ENCODE peak calls at places on chromosome 12, in four cellular contexts. One of them, this sample, is unnamed.

GRCh38 chr12:54526800-54527630 is 22.4 kb upstream of the PDE1B start:
- DNase-seq in iPS-NIHi11: peak; percentile 81
- DNase-seq in AML-193: no peak
- DNase-seq in sciatic nerve: no peak
- DNase-seq in this sample: no peak

GRCh38 chr12:120886194-120887018 is 17.8 kb downstream of the SPPL3 start:
- DNase-seq in sciatic nerve: no peak
- DNase-seq in AML-193: no peak
- DNase-seq in iPS-NIHi11: no peak
- DNase-seq in this sample: peak; percentile 46

GRCh38 chr12:56900583-56900982 is 33.6 kb downstream of the SDR9C7 start:
- DNase-seq in sciatic nerve: no peak
- DNase-seq in AML-193: no peak
- DNase-seq in iPS-NIHi11: no peak
- DNase-seq in this sample: no peak

GRCh38 chr12:93460882-93461281 is 6.4 kb upstream of the MRPL42 start:
- DNase-seq in sciatic nerve: no peak
- DNase-seq in iPS-NIHi11: no peak
- DNase-seq in AML-193: no peak
- DNase-seq in this sample: no peak

GRCh38 chr12:110107369-110108281 is 16.5 kb upstream of the IFT81 start:
- DNase-seq in sciatic nerve: peak; percentile 72
- DNase-seq in iPS-NIHi11: no peak
- DNase-seq in AML-193: no peak
- DNase-seq in this sample: no peak

GRCh38 chr12:96361074-96361473 is 39.2 kb downstream of the CDK17 start:
- DNase-seq in sciatic nerve: no peak
- DNase-seq in iPS-NIHi11: no peak
- DNase-seq in AML-193: no peak
- DNase-seq in this sample: no peak

GRCh38 chr12:65740873-65741600 is 83.2 kb upstream of the HMGA2 start:
- DNase-seq in sciatic nerve: peak; percentile 90
- DNase-seq in AML-193: no peak
- DNase-seq in iPS-NIHi11: peak; percentile 96
- DNase-seq in this sample: no peak

GRCh38 chr12:129532082-129532481 is 371.7 kb downstream of the TMEM132D start:
- DNase-seq in AML-193: no peak
- DNase-seq in sciatic nerve: no peak
- DNase-seq in iPS-NIHi11: no peak
- DNase-seq in this sample: no peak

GRCh38 chr12:25558566-25558965 is 5.5 kb upstream of the LMNTD1 start:
- DNase-seq in sciatic nerve: no peak
- DNase-seq in iPS-NIHi11: no peak
- DNase-seq in AML-193: no peak
- DNase-seq in this sample: no peak

GRCh38 chr12:112574896-112575558 is 156.3 kb downstream of the PTPN11 start:
- DNase-seq in iPS-NIHi11: no peak
- DNase-seq in sciatic nerve: no peak
- DNase-seq in AML-193: no peak
- DNase-seq in this sample: no peak

GRCh38 chr12:80053048-80053790 is 46.1 kb upstream of the OTOGL start:
- DNase-seq in sciatic nerve: peak; percentile 87
- DNase-seq in AML-193: no peak
- DNase-seq in iPS-NIHi11: no peak
- DNase-seq in this sample: no peak

GRCh38 chr12:53485955-53486729 is 13.1 kb downstream of the MAP3K12 start:
- DNase-seq in iPS-NIHi11: no peak
- DNase-seq in AML-193: no peak
- DNase-seq in sciatic nerve: peak; percentile 57
- DNase-seq in this sample: no peak

GRCh38 chr12:41932028-41932427 is 212.6 kb downstream of the GXYLT1 start:
- DNase-seq in sciatic nerve: no peak
- DNase-seq in AML-193: no peak
- DNase-seq in iPS-NIHi11: no peak
- DNase-seq in this sample: no peak

GRCh38 chr12:129145381-129145780 is 292.1 kb downstream of the GLT1D1 start:
- DNase-seq in iPS-NIHi11: no peak
- DNase-seq in sciatic nerve: no peak
- DNase-seq in AML-193: no peak
- DNase-seq in this sample: no peak

GRCh38 chr12:44053550-44054243 is 217.8 kb downstream of the TMEM117 start:
- DNase-seq in sciatic nerve: no peak
- DNase-seq in iPS-NIHi11: no peak
- DNase-seq in AML-193: no peak
- DNase-seq in this sample: no peak

GRCh38 chr12:62588916-62589315 is 122.3 kb downstream of the MON2 start:
- DNase-seq in AML-193: no peak
- DNase-seq in sciatic nerve: no peak
- DNase-seq in iPS-NIHi11: no peak
- DNase-seq in this sample: no peak

GRCh38 chr12:19739195-19739776 is 300.0 kb downstream of the AEBP2 start:
- DNase-seq in iPS-NIHi11: peak; percentile 45
- DNase-seq in AML-193: peak; percentile 51
- DNase-seq in sciatic nerve: no peak
- DNase-seq in this sample: no peak

GRCh38 chr12:14185441-14186192 is 179.9 kb upstream of the ATF7IP start:
- DNase-seq in AML-193: peak; percentile 38
- DNase-seq in iPS-NIHi11: peak; percentile 76
- DNase-seq in sciatic nerve: no peak
- DNase-seq in this sample: peak; percentile 15

GRCh38 chr12:95623554-95624170 is 72.4 kb upstream of the USP44 start:
- DNase-seq in sciatic nerve: peak; percentile 72
- DNase-seq in iPS-NIHi11: peak; percentile 84
- DNase-seq in AML-193: peak; percentile 24
- DNase-seq in this sample: peak; percentile 14

GRCh38 chr12:95715177-95715576 is 75.4 kb downstream of the NTN4 start:
- DNase-seq in AML-193: no peak
- DNase-seq in iPS-NIHi11: no peak
- DNase-seq in sciatic nerve: no peak
- DNase-seq in this sample: no peak

GRCh38 chr12:50057000-50057841 is at the start of gene ASIC1:
- DNase-seq in sciatic nerve: peak; percentile 87
- DNase-seq in iPS-NIHi11: peak; percentile 87
- DNase-seq in AML-193: peak; percentile 11
- DNase-seq in this sample: no peak

GRCh38 chr12:95922231-95922630 is 20.2 kb downstream of the CCDC38 start:
- DNase-seq in AML-193: no peak
- DNase-seq in iPS-NIHi11: no peak
- DNase-seq in sciatic nerve: no peak
- DNase-seq in this sample: no peak

GRCh38 chr12:48854488-48854887 is 2.5 kb upstream of the DDX23 start:
- DNase-seq in sciatic nerve: no peak
- DNase-seq in AML-193: no peak
- DNase-seq in iPS-NIHi11: no peak
- DNase-seq in this sample: no peak

GRCh38 chr12:38776657-38777056 is 128.7 kb downstream of the CPNE8 start:
- DNase-seq in iPS-NIHi11: no peak
- DNase-seq in AML-193: no peak
- DNase-seq in sciatic nerve: no peak
- DNase-seq in this sample: no peak

GRCh38 chr12:27531916-27532315 is 7.9 kb downstream of the PPFIBP1 start:
- DNase-seq in sciatic nerve: no peak
- DNase-seq in iPS-NIHi11: no peak
- DNase-seq in AML-193: no peak
- DNase-seq in this sample: no peak

GRCh38 chr12:116441292-116441691 is 117.9 kb upstream of the MAP1LC3B2 start:
- DNase-seq in AML-193: peak; percentile 10
- DNase-seq in sciatic nerve: no peak
- DNase-seq in iPS-NIHi11: no peak
- DNase-seq in this sample: no peak

GRCh38 chr12:63911336-63911735 is 66.8 kb downstream of the SRGAP1 start:
- DNase-seq in AML-193: no peak
- DNase-seq in sciatic nerve: no peak
- DNase-seq in iPS-NIHi11: no peak
- DNase-seq in this sample: no peak

GRCh38 chr12:31732926-31733548 is 4.2 kb upstream of the AMN1 start:
- DNase-seq in AML-193: no peak
- DNase-seq in sciatic nerve: no peak
- DNase-seq in iPS-NIHi11: peak; percentile 63
- DNase-seq in this sample: no peak

GRCh38 chr12:105581420-105581819 is 250.9 kb downstream of the C12orf75 start:
- DNase-seq in sciatic nerve: no peak
- DNase-seq in AML-193: no peak
- DNase-seq in iPS-NIHi11: no peak
- DNase-seq in this sample: no peak

GRCh38 chr12:72296389-72296788 is 24.2 kb downstream of the TRHDE start:
- DNase-seq in sciatic nerve: no peak
- DNase-seq in iPS-NIHi11: peak; percentile 6
- DNase-seq in AML-193: no peak
- DNase-seq in this sample: no peak

This sample was measured in GM18507.